ENCODE peak calls at places on chromosomes 16 and 17, in six cellular contexts. E is neural progenitor cell, B is mucosa of descending colon, Y is PC-3, U is thoracic aorta, I is lung. P is an unnamed sample.

GRCh38 chr17:31156326-31156725 is 61.5 kb downstream of the NF1 start:
- DNase-seq in E (no peak), B (no peak), Y (no peak), U (no peak), I (no peak), P (peak; percentile 14)

GRCh38 chr17:81459224-81459623 is 53.4 kb downstream of the ACTG1 start:
- DNase-seq in E (no peak), B (no peak), Y (no peak), U (no peak), I (no peak), P (no peak)

GRCh38 chr16:86819523-86819887 is 241.2 kb downstream of the FOXL1 start:
- DNase-seq in E (no peak), B (no peak), Y (peak; percentile 8), U (no peak), I (no peak), P (no peak)

GRCh38 chr16:17228708-17229055 is 242.1 kb downstream of the XYLT1 start:
- DNase-seq in E (no peak), B (no peak), Y (no peak), U (no peak), I (no peak), P (no peak)

GRCh38 chr17:38532451-38532850 is 73.3 kb downstream of the SRCIN1 start:
- DNase-seq in E (no peak), B (no peak), Y (no peak), U (no peak), I (no peak), P (no peak)

GRCh38 chr16:1152651-1153259 is at the start of gene CACNA1H:
- DNase-seq in E (peak; percentile 86), B (no peak), Y (no peak), U (no peak), I (no peak), P (no peak)

GRCh38 chr16:29028457-29029167 is 43.8 kb downstream of the LAT start:
- DNase-seq in E (no peak), B (no peak), Y (no peak), U (no peak), I (no peak), P (no peak)

GRCh38 chr16:4293822-4294457 is 21.1 kb upstream of the TFAP4 start:
- DNase-seq in E (peak; percentile 88), B (no peak), Y (peak; percentile 32), U (no peak), I (peak; percentile 50), P (peak; percentile 76)

GRCh38 chr17:81814748-81815645 is 11.0 kb downstream of the GCGR start:
- DNase-seq in E (no peak), B (no peak), Y (no peak), U (no peak), I (no peak), P (no peak)

GRCh38 chr16:11683140-11683539 is 14.9 kb downstream of the SNN start:
- DNase-seq in E (no peak), B (no peak), Y (no peak), U (no peak), I (no peak), P (no peak)
- H3K36me3 ChIP-seq in E (no peaks in the 10 kb centered on the region), B (peaks cover 11% of the 10 kb centered on the region), Y (peaks cover 5% of the 10 kb centered on the region), U (peaks cover 32% of the 10 kb centered on the region), I (peaks cover 43% of the 10 kb centered on the region), P (peaks cover 67% of the 10 kb centered on the region)

DNA sequence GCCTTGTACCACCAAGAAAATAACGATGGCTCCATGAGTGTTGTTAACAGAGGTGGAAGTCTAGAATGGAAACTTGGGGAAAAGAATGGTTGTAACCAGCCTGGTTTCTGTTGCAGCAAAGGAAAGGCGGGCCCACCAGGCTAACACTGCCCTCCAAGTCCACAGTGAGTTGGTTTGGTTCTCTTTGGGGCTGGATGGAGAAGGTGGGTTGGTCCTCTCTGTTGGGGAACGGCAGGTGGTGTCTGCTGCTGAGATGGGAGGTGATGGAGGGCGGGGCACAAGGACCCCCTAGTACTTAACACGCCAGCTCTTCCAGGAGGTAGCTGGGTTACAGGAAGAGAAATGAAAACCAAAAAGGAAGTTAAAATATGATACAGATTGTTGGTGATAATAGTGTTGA is 76.6 kb upstream of the PLCG2 start:
- DNase-seq in E (no peak), B (no peak), Y (no peak), U (no peak), I (no peak), P (no peak)
- H3K36me3 ChIP-seq in E (no peaks in the 10 kb centered on the region), B (no peaks in the 10 kb centered on the region), Y (peaks cover 18% of the 10 kb centered on the region), U (peaks cover 13% of the 10 kb centered on the region), I (peaks cover 76% of the 10 kb centered on the region), P (peaks cover 36% of the 10 kb centered on the region)

DNA sequence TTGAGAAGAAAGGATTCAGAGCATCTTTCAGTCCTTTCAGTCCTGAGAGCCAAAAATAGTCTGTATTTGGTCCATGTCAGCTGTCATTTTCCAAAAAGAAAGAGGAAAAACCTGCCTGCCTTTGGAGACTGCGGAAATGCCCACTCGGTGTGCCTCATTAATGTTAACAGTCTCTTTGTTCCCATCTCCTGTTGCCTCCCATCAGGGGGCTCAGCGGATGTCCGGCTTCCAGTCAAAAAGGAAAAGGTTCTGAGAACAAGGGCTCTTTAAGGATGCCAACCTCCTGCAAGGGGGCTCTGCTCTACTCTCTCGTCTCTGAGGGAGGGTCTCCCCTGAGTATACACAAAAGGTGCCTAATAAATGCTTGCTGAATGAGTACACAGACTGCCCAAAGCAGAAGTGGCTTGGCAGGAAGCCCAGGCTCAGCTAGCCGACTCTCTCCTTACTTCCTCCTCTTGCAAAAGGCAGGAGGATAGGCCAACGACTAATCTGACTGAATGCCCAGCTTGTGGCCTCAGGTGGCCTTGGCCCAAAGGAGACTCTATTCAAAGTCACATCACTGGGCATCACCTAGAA is 17.3 kb downstream of the TRAF4 start:
- DNase-seq in E (peak; percentile 64), B (peak; percentile 69), Y (peak; percentile 63), U (no peak), I (peak; percentile 84), P (peak; percentile 68)
- H3K36me3 ChIP-seq in E (no peaks in the 10 kb centered on the region), B (no peaks in the 10 kb centered on the region), Y (peaks cover 10% of the 10 kb centered on the region), U (peaks cover 27% of the 10 kb centered on the region), I (peaks cover 17% of the 10 kb centered on the region), P (peaks cover 55% of the 10 kb centered on the region)

DNA sequence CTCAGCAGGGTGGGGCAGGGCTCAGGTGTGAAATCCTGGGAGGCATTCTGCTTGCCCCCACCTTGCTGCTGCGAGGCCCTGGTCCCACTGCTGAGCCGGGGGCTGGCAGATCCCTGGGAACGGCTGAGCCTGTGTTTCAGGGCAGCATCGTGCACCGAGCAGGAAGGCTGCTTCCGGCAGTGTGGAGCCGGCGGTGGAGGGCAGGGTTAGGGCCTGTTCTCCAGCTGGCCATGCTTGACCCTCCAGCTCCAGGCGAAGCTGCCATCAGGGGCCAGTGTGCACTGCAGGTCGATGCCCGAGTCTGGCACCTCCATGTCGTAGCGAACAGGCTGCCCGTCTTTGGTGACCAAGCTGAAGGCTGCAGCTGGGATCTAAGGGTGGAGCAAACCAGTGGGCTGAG is 2.5 kb upstream of the SPATA32 start:
- DNase-seq in E (no peak), B (no peak), Y (no peak), U (no peak), I (no peak), P (no peak)
- H3K36me3 ChIP-seq in E (no peaks in the 10 kb centered on the region), B (no peaks in the 10 kb centered on the region), Y (peaks cover 48% of the 10 kb centered on the region), U (peaks cover 37% of the 10 kb centered on the region), I (peaks cover 51% of the 10 kb centered on the region), P (peaks cover 66% of the 10 kb centered on the region)

GRCh38 chr16:89131783-89132182 is 38.1 kb downstream of the ACSF3 start:
- DNase-seq in E (no peak), B (peak; percentile 11), Y (no peak), U (no peak), I (no peak), P (no peak)
- H3K36me3 ChIP-seq in E (peaks cover 5% of the 10 kb centered on the region), B (peaks cover 3% of the 10 kb centered on the region), Y (peaks cover 8% of the 10 kb centered on the region), U (peaks cover 20% of the 10 kb centered on the region), I (peaks cover 27% of the 10 kb centered on the region), P (peaks cover 18% of the 10 kb centered on the region)

DNA sequence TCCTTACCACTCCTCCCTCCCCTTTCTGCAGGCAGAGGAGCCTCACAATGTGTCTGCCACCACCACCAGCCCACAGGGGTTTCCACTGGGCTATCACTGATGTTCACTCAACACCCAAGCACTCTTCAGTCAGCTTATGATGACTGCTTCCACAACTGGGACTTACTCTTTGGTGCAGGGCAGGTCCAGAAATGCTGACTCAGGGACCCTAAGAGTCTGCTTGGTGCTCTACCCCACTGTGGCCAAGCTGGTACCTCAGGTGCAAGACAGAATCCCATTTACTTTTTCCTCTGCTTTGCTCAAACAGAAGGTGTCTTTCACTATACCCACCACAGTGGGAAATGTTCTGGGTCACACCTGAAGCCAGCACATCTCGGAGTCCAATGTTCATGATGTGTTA is 40.1 kb downstream of the ZNF267 start:
- DNase-seq in E (no peak), B (no peak), Y (no peak), U (no peak), I (no peak), P (no peak)
- H3K36me3 ChIP-seq in E (peaks cover 51% of the 10 kb centered on the region), B (peaks cover 33% of the 10 kb centered on the region), Y (peaks cover 95% of the 10 kb centered on the region), U (peaks cover 41% of the 10 kb centered on the region), I (peaks cover 17% of the 10 kb centered on the region), P (peaks cover 45% of the 10 kb centered on the region)

GRCh38 chr16:68357923-68358322 is 47.1 kb downstream of the PRMT7 start:
- DNase-seq in E (no peak), B (no peak), Y (no peak), U (no peak), I (no peak), P (no peak)

GRCh38 chr16:68360547-68360946 is 49.7 kb downstream of the PRMT7 start:
- DNase-seq in E (no peak), B (no peak), Y (no peak), U (no peak), I (no peak), P (no peak)

GRCh38 chr16:68359398-68360191 is 48.8 kb downstream of the PRMT7 start:
- DNase-seq in E (no peak), B (no peak), Y (no peak), U (no peak), I (no peak), P (no peak)

GRCh38 chr16:68357521-68357922 is 46.7 kb downstream of the PRMT7 start:
- DNase-seq in E (no peak), B (no peak), Y (no peak), U (no peak), I (no peak), P (no peak)

GRCh38 chr16:68358951-68359350 is 48.1 kb downstream of the PRMT7 start:
- DNase-seq in E (no peak), B (peak; percentile 25), Y (no peak), U (no peak), I (no peak), P (no peak)
- H3K36me3 ChIP-seq in E (no peaks in the 10 kb centered on the region), B (no peaks in the 10 kb centered on the region), Y (no peaks in the 10 kb centered on the region), U (peaks cover 35% of the 10 kb centered on the region), I (peaks cover 60% of the 10 kb centered on the region), P (peaks cover 24% of the 10 kb centered on the region)

GRCh38 chr17:32475258-32475657 is 11.5 kb upstream of the CDK5R1 start:
- DNase-seq in E (no peak), B (no peak), Y (no peak), U (no peak), I (no peak), P (no peak)

GRCh38 chr17:32481193-32481592 is 5.6 kb upstream of the CDK5R1 start:
- DNase-seq in E (no peak), B (no peak), Y (no peak), U (no peak), I (no peak), P (no peak)

GRCh38 chr17:32482568-32483320 is 4.0 kb upstream of the CDK5R1 start:
- DNase-seq in E (no peak), B (no peak), Y (no peak), U (no peak), I (no peak), P (no peak)

GRCh38 chr17:32479074-32479617 is 7.6 kb upstream of the CDK5R1 start:
- DNase-seq in E (no peak), B (no peak), Y (no peak), U (no peak), I (no peak), P (no peak)

GRCh38 chr17:32477220-32477619 is 9.6 kb upstream of the CDK5R1 start:
- DNase-seq in E (no peak), B (no peak), Y (no peak), U (no peak), I (no peak), P (no peak)
- H3K36me3 ChIP-seq in E (peaks cover 5% of the 10 kb centered on the region), B (peaks cover 27% of the 10 kb centered on the region), Y (peaks cover 66% of the 10 kb centered on the region), U (peaks cover 86% of the 10 kb centered on the region), I (peaks cover 73% of the 10 kb centered on the region), P (peaks cover 74% of the 10 kb centered on the region)

P was measured in brain microvascular endothelial cell.